ENCODE peak calls at places on chromosomes 16 and 17, in six cellular contexts. One of them, this sample, is unnamed.

GRCh38 chr16:85334718-85335583 is 222.7 kb upstream of the CIBAR2 start:
- DNase-seq in renal cortical epithelial cell: peak; percentile 45
- DNase-seq in central memory CD4-positive, alpha-beta T cell: no peak
- DNase-seq in NCI-H1417: peak; percentile 90
- DNase-seq in tibial artery: no peak
- DNase-seq in stimulated activated naive B cell treated with anti-CD40 and anti-IgM and Interleukin-4, amounts not matched to agents 10 μg/mL and 1 μg/mL and 100 μg/mL, for 72 hours: no peak
- DNase-seq in this sample: no peak

GRCh38 chr16:70151941-70152509 is 21.6 kb upstream of the CLEC18C start:
- DNase-seq in renal cortical epithelial cell: no peak
- DNase-seq in central memory CD4-positive, alpha-beta T cell: no peak
- DNase-seq in NCI-H1417: no peak
- DNase-seq in tibial artery: no peak
- DNase-seq in stimulated activated naive B cell treated with anti-CD40 and anti-IgM and Interleukin-4, amounts not matched to agents 10 μg/mL and 1 μg/mL and 100 μg/mL, for 72 hours: no peak
- DNase-seq in this sample: no peak

GRCh38 chr17:70961341-70961740 is 792.0 kb downstream of the KCNJ2 start:
- DNase-seq in renal cortical epithelial cell: no peak
- DNase-seq in central memory CD4-positive, alpha-beta T cell: no peak
- DNase-seq in NCI-H1417: no peak
- DNase-seq in tibial artery: no peak
- DNase-seq in stimulated activated naive B cell treated with anti-CD40 and anti-IgM and Interleukin-4, amounts not matched to agents 10 μg/mL and 1 μg/mL and 100 μg/mL, for 72 hours: no peak
- DNase-seq in this sample: no peak

GRCh38 chr17:49996121-49996494 is 1.1 kb upstream of the DLX3 start:
- DNase-seq in renal cortical epithelial cell: no peak
- DNase-seq in central memory CD4-positive, alpha-beta T cell: no peak
- DNase-seq in NCI-H1417: no peak
- DNase-seq in tibial artery: no peak
- DNase-seq in stimulated activated naive B cell treated with anti-CD40 and anti-IgM and Interleukin-4, amounts not matched to agents 10 μg/mL and 1 μg/mL and 100 μg/mL, for 72 hours: no peak
- DNase-seq in this sample: no peak

GRCh38 chr16:49340466-49340865 is 33.1 kb upstream of the C16orf78 start:
- DNase-seq in renal cortical epithelial cell: no peak
- DNase-seq in central memory CD4-positive, alpha-beta T cell: no peak
- DNase-seq in NCI-H1417: no peak
- DNase-seq in tibial artery: no peak
- DNase-seq in stimulated activated naive B cell treated with anti-CD40 and anti-IgM and Interleukin-4, amounts not matched to agents 10 μg/mL and 1 μg/mL and 100 μg/mL, for 72 hours: no peak
- DNase-seq in this sample: no peak

GRCh38 chr16:53692146-53692545 is 11.5 kb downstream of the RPGRIP1L start:
- DNase-seq in renal cortical epithelial cell: no peak
- DNase-seq in central memory CD4-positive, alpha-beta T cell: no peak
- DNase-seq in NCI-H1417: no peak
- DNase-seq in tibial artery: no peak
- DNase-seq in stimulated activated naive B cell treated with anti-CD40 and anti-IgM and Interleukin-4, amounts not matched to agents 10 μg/mL and 1 μg/mL and 100 μg/mL, for 72 hours: no peak
- DNase-seq in this sample: no peak

GRCh38 chr17:61395983-61396585 is 3.6 kb upstream of the TBX2 start:
- DNase-seq in renal cortical epithelial cell: no peak
- DNase-seq in central memory CD4-positive, alpha-beta T cell: no peak
- DNase-seq in NCI-H1417: no peak
- DNase-seq in tibial artery: peak; percentile 68
- DNase-seq in stimulated activated naive B cell treated with anti-CD40 and anti-IgM and Interleukin-4, amounts not matched to agents 10 μg/mL and 1 μg/mL and 100 μg/mL, for 72 hours: no peak
- DNase-seq in this sample: no peak

GRCh38 chr17:45270828-45271418 is 9.0 kb upstream of the SPATA32 start:
- DNase-seq in renal cortical epithelial cell: no peak
- DNase-seq in central memory CD4-positive, alpha-beta T cell: peak; percentile 32
- DNase-seq in NCI-H1417: no peak
- DNase-seq in tibial artery: no peak
- DNase-seq in stimulated activated naive B cell treated with anti-CD40 and anti-IgM and Interleukin-4, amounts not matched to agents 10 μg/mL and 1 μg/mL and 100 μg/mL, for 72 hours: no peak
- DNase-seq in this sample: no peak

GRCh38 chr16:228151-228855 is 946 bp downstream of the LUC7L start:
- DNase-seq in renal cortical epithelial cell: peak; percentile 26
- DNase-seq in central memory CD4-positive, alpha-beta T cell: no peak
- DNase-seq in NCI-H1417: no peak
- DNase-seq in tibial artery: no peak
- DNase-seq in stimulated activated naive B cell treated with anti-CD40 and anti-IgM and Interleukin-4, amounts not matched to agents 10 μg/mL and 1 μg/mL and 100 μg/mL, for 72 hours: no peak
- DNase-seq in this sample: no peak

GRCh38 chr17:54007855-54008254 is 185.1 kb downstream of the KIF2B start:
- DNase-seq in renal cortical epithelial cell: peak; percentile 56
- DNase-seq in central memory CD4-positive, alpha-beta T cell: no peak
- DNase-seq in NCI-H1417: no peak
- DNase-seq in tibial artery: no peak
- DNase-seq in stimulated activated naive B cell treated with anti-CD40 and anti-IgM and Interleukin-4, amounts not matched to agents 10 μg/mL and 1 μg/mL and 100 μg/mL, for 72 hours: no peak
- DNase-seq in this sample: no peak

GRCh38 chr16:66898207-66898606 is 17.9 kb downstream of the PDP2 start:
- DNase-seq in renal cortical epithelial cell: peak; percentile 83
- DNase-seq in central memory CD4-positive, alpha-beta T cell: no peak
- DNase-seq in NCI-H1417: no peak
- DNase-seq in tibial artery: peak; percentile 95
- DNase-seq in stimulated activated naive B cell treated with anti-CD40 and anti-IgM and Interleukin-4, amounts not matched to agents 10 μg/mL and 1 μg/mL and 100 μg/mL, for 72 hours: no peak
- DNase-seq in this sample: no peak

GRCh38 chr17:77346765-77347164 is 206.0 kb downstream of the SEC14L1 start:
- DNase-seq in renal cortical epithelial cell: no peak
- DNase-seq in central memory CD4-positive, alpha-beta T cell: no peak
- DNase-seq in NCI-H1417: no peak
- DNase-seq in tibial artery: no peak
- DNase-seq in stimulated activated naive B cell treated with anti-CD40 and anti-IgM and Interleukin-4, amounts not matched to agents 10 μg/mL and 1 μg/mL and 100 μg/mL, for 72 hours: no peak
- DNase-seq in this sample: no peak

GRCh38 chr17:49952209-49952911 is 16.6 kb upstream of the DLX4 start:
- DNase-seq in renal cortical epithelial cell: peak; percentile 56
- DNase-seq in central memory CD4-positive, alpha-beta T cell: peak; percentile 68
- DNase-seq in NCI-H1417: peak; percentile 75
- DNase-seq in tibial artery: peak; percentile 85
- DNase-seq in stimulated activated naive B cell treated with anti-CD40 and anti-IgM and Interleukin-4, amounts not matched to agents 10 μg/mL and 1 μg/mL and 100 μg/mL, for 72 hours: peak; percentile 44
- DNase-seq in this sample: peak; percentile 19

GRCh38 chr17:63096426-63096825 is 130.4 kb downstream of the TANC2 start:
- DNase-seq in renal cortical epithelial cell: no peak
- DNase-seq in central memory CD4-positive, alpha-beta T cell: no peak
- DNase-seq in NCI-H1417: no peak
- DNase-seq in tibial artery: no peak
- DNase-seq in stimulated activated naive B cell treated with anti-CD40 and anti-IgM and Interleukin-4, amounts not matched to agents 10 μg/mL and 1 μg/mL and 100 μg/mL, for 72 hours: no peak
- DNase-seq in this sample: no peak

GRCh38 chr16:64089697-64090096 is 1032.2 kb downstream of the CDH11 start:
- DNase-seq in renal cortical epithelial cell: peak; percentile 38
- DNase-seq in central memory CD4-positive, alpha-beta T cell: no peak
- DNase-seq in NCI-H1417: peak; percentile 66
- DNase-seq in tibial artery: no peak
- DNase-seq in stimulated activated naive B cell treated with anti-CD40 and anti-IgM and Interleukin-4, amounts not matched to agents 10 μg/mL and 1 μg/mL and 100 μg/mL, for 72 hours: no peak
- DNase-seq in this sample: no peak

GRCh38 chr16:75250809-75251279 is 580 bp downstream of the BCAR1 start:
- DNase-seq in renal cortical epithelial cell: no peak
- DNase-seq in central memory CD4-positive, alpha-beta T cell: no peak
- DNase-seq in NCI-H1417: peak; percentile 58
- DNase-seq in tibial artery: peak; percentile 76
- DNase-seq in stimulated activated naive B cell treated with anti-CD40 and anti-IgM and Interleukin-4, amounts not matched to agents 10 μg/mL and 1 μg/mL and 100 μg/mL, for 72 hours: no peak
- DNase-seq in this sample: no peak

GRCh38 chr17:42365136-42365535 is 23.1 kb downstream of the STAT3 start:
- DNase-seq in renal cortical epithelial cell: peak; percentile 54
- DNase-seq in central memory CD4-positive, alpha-beta T cell: no peak
- DNase-seq in NCI-H1417: no peak
- DNase-seq in tibial artery: no peak
- DNase-seq in stimulated activated naive B cell treated with anti-CD40 and anti-IgM and Interleukin-4, amounts not matched to agents 10 μg/mL and 1 μg/mL and 100 μg/mL, for 72 hours: no peak
- DNase-seq in this sample: no peak

GRCh38 chr16:6375471-6376075 is 957.1 kb upstream of the RBFOX1 start:
- DNase-seq in renal cortical epithelial cell: no peak
- DNase-seq in central memory CD4-positive, alpha-beta T cell: no peak
- DNase-seq in NCI-H1417: no peak
- DNase-seq in tibial artery: no peak
- DNase-seq in stimulated activated naive B cell treated with anti-CD40 and anti-IgM and Interleukin-4, amounts not matched to agents 10 μg/mL and 1 μg/mL and 100 μg/mL, for 72 hours: no peak
- DNase-seq in this sample: no peak

GRCh38 chr17:38418069-38418692 is 10.1 kb upstream of the ARHGAP23 start:
- DNase-seq in renal cortical epithelial cell: no peak
- DNase-seq in central memory CD4-positive, alpha-beta T cell: no peak
- DNase-seq in NCI-H1417: no peak
- DNase-seq in tibial artery: no peak
- DNase-seq in stimulated activated naive B cell treated with anti-CD40 and anti-IgM and Interleukin-4, amounts not matched to agents 10 μg/mL and 1 μg/mL and 100 μg/mL, for 72 hours: no peak
- DNase-seq in this sample: no peak

GRCh38 chr16:59021751-59022150 is 287.6 kb upstream of the GOT2 start:
- DNase-seq in renal cortical epithelial cell: peak; percentile 60
- DNase-seq in central memory CD4-positive, alpha-beta T cell: no peak
- DNase-seq in NCI-H1417: no peak
- DNase-seq in tibial artery: no peak
- DNase-seq in stimulated activated naive B cell treated with anti-CD40 and anti-IgM and Interleukin-4, amounts not matched to agents 10 μg/mL and 1 μg/mL and 100 μg/mL, for 72 hours: no peak
- DNase-seq in this sample: no peak

GRCh38 chr17:27319536-27320221 is 25.8 kb downstream of the WSB1 start:
- DNase-seq in renal cortical epithelial cell: peak; percentile 81
- DNase-seq in central memory CD4-positive, alpha-beta T cell: no peak
- DNase-seq in NCI-H1417: no peak
- DNase-seq in tibial artery: peak; percentile 89
- DNase-seq in stimulated activated naive B cell treated with anti-CD40 and anti-IgM and Interleukin-4, amounts not matched to agents 10 μg/mL and 1 μg/mL and 100 μg/mL, for 72 hours: no peak
- DNase-seq in this sample: no peak

GRCh38 chr17:31510273-31511175 is 119.0 kb downstream of the RAB11FIP4 start:
- DNase-seq in renal cortical epithelial cell: no peak
- DNase-seq in central memory CD4-positive, alpha-beta T cell: no peak
- DNase-seq in NCI-H1417: no peak
- DNase-seq in tibial artery: peak; percentile 84
- DNase-seq in stimulated activated naive B cell treated with anti-CD40 and anti-IgM and Interleukin-4, amounts not matched to agents 10 μg/mL and 1 μg/mL and 100 μg/mL, for 72 hours: no peak
- DNase-seq in this sample: no peak

GRCh38 chr17:229945-230235 is 48.4 kb upstream of the DOC2B start:
- DNase-seq in renal cortical epithelial cell: no peak
- DNase-seq in central memory CD4-positive, alpha-beta T cell: no peak
- DNase-seq in NCI-H1417: no peak
- DNase-seq in tibial artery: no peak
- DNase-seq in stimulated activated naive B cell treated with anti-CD40 and anti-IgM and Interleukin-4, amounts not matched to agents 10 μg/mL and 1 μg/mL and 100 μg/mL, for 72 hours: no peak
- DNase-seq in this sample: no peak